ENCODE peak calls at places on chromosome 13, in four cellular contexts. I, M, E and W are unnamed samples.

GRCh38 chr13:70959376-70959775 is 851.1 kb upstream of the KLHL1 start:
- DNase-seq in I (no peak), M (no peak), E (no peak), W (no peak)

GRCh38 chr13:45479661-45480060 is 14.9 kb downstream of the COG3 start:
- DNase-seq in I (no peak), M (no peak), E (no peak), W (no peak)

GRCh38 chr13:39616087-39616694 is 13.2 kb upstream of the LHFPL6 start:
- DNase-seq in I (peak; percentile 49), M (no peak), E (peak; percentile 72), W (peak; percentile 64)

GRCh38 chr13:71856548-71856947 is 10.5 kb downstream of the DACH1 start:
- DNase-seq in I (no peak), M (no peak), E (no peak), W (no peak)

GRCh38 chr13:74024856-74025255 is 109.3 kb downstream of the KLF12 start:
- DNase-seq in I (no peak), M (no peak), E (no peak), W (no peak)

GRCh38 chr13:60509601-60510386 is 112.8 kb downstream of the TDRD3 start:
- DNase-seq in I (no peak), M (no peak), E (peak; percentile 5), W (no peak)

GRCh38 chr13:38685974-38686571 is 804 bp upstream of the FREM2 start:
- DNase-seq in I (peak; percentile 63), M (no peak), E (peak; percentile 26), W (peak; percentile 34)

GRCh38 chr13:75165543-75166230 is 316.3 kb downstream of the TBC1D4 start:
- DNase-seq in I (no peak), M (no peak), E (no peak), W (no peak)

GRCh38 chr13:107347641-107348369 is 779.9 kb upstream of the ARGLU1 start:
- DNase-seq in I (no peak), M (no peak), E (no peak), W (no peak)

GRCh38 chr13:21668665-21669599 is 1.9 kb upstream of the FGF9 start:
- DNase-seq in I (peak; percentile 51), M (peak; percentile 79), E (no peak), W (peak; percentile 23)

GRCh38 chr13:80562423-80562822 is 221.5 kb upstream of the SPRY2 start:
- DNase-seq in I (no peak), M (no peak), E (peak; percentile 5), W (no peak)

GRCh38 chr13:77040076-77040475 is 13.1 kb upstream of the FBXL3 start:
- DNase-seq in I (no peak), M (no peak), E (no peak), W (no peak)

GRCh38 chr13:32243695-32244094 is 71.5 kb downstream of the ZAR1L start:
- DNase-seq in I (no peak), M (no peak), E (no peak), W (no peak)

GRCh38 chr13:40609972-40610726 is 56.3 kb downstream of the FOXO1 start:
- DNase-seq in I (no peak), M (no peak), E (peak; percentile 79), W (no peak)

GRCh38 chr13:109700176-109700575 is 86.2 kb downstream of the IRS2 start:
- DNase-seq in I (peak; percentile 96), M (peak; percentile 86), E (peak; percentile 30), W (peak; percentile 80)

GRCh38 chr13:34357435-34358232 is 539.7 kb downstream of the RFC3 start:
- DNase-seq in I (no peak), M (no peak), E (peak; percentile 88), W (no peak)

GRCh38 chr13:25541434-25542123 is 169.8 kb downstream of the ATP8A2 start:
- DNase-seq in I (no peak), M (no peak), E (no peak), W (no peak)

GRCh38 chr13:89554801-89555200 is 1792.7 kb upstream of the MIR17HG start:
- DNase-seq in I (no peak), M (no peak), E (peak; percentile 11), W (no peak)

GRCh38 chr13:19587635-19588300 is 26.4 kb upstream of the TPTE2 start:
- DNase-seq in I (no peak), M (no peak), E (peak; percentile 80), W (no peak)

GRCh38 chr13:47661076-47661475 is 340.0 kb downstream of the SUCLA2 start:
- DNase-seq in I (no peak), M (no peak), E (peak; percentile 72), W (no peak)

GRCh38 chr13:105428816-105429215 is 1106.6 kb downstream of the EFNB2 start:
- DNase-seq in I (no peak), M (no peak), E (no peak), W (no peak)

GRCh38 chr13:65095118-65095517 is 2135.0 kb downstream of the PCDH9 start:
- DNase-seq in I (no peak), M (no peak), E (no peak), W (no peak)

GRCh38 chr13:20475927-20476691 is 49.5 kb downstream of the CRYL1 start:
- DNase-seq in I (no peak), M (no peak), E (no peak), W (no peak)

GRCh38 chr13:37540228-37540627 is 58.3 kb downstream of the POSTN start:
- DNase-seq in I (no peak), M (no peak), E (no peak), W (no peak)

GRCh38 chr13:102003848-102004570 is 397.8 kb downstream of the FGF14 start:
- DNase-seq in I (no peak), M (no peak), E (no peak), W (no peak)

GRCh38 chr13:25365720-25366235 is 6.0 kb upstream of the ATP8A2 start:
- DNase-seq in I (no peak), M (no peak), E (no peak), W (no peak)

GRCh38 chr13:45206340-45206739 is 5.5 kb upstream of the KCTD4 start:
- DNase-seq in I (no peak), M (no peak), E (peak; percentile 89), W (no peak)

GRCh38 chr13:58955546-58956385 is 1208.0 kb downstream of the DIAPH3 start:
- DNase-seq in I (no peak), M (no peak), E (no peak), W (no peak)

GRCh38 chr13:74969419-74969818 is 512.5 kb downstream of the TBC1D4 start:
- DNase-seq in I (no peak), M (no peak), E (no peak), W (no peak)

GRCh38 chr13:101415358-101416174 is 742 bp downstream of the NALCN start:
- DNase-seq in I (no peak), M (peak; percentile 66), E (no peak), W (no peak)

GRCh38 chr13:110561335-110562033 is at the start of gene RAB20:
- DNase-seq in I (peak; percentile 95), M (peak; percentile 97), E (peak; percentile 72), W (peak; percentile 73)

GRCh38 chr13:101868585-101869469 is 416.4 kb downstream of the ITGBL1 start:
- DNase-seq in I (no peak), M (no peak), E (no peak), W (no peak)

GRCh38 chr13:82749551-82749950 is 1132.7 kb downstream of the SLITRK1 start:
- DNase-seq in I (no peak), M (no peak), E (peak; percentile 6), W (no peak)

GRCh38 chr13:111873676-111874178 is 193.2 kb upstream of the SOX1 start:
- DNase-seq in I (no peak), M (no peak), E (no peak), W (no peak)

GRCh38 chr13:111872475-111873150 is 194.3 kb upstream of the SOX1 start:
- DNase-seq in I (no peak), M (no peak), E (no peak), W (no peak)

GRCh38 chr13:111875922-111876321 is 191.0 kb upstream of the SOX1 start:
- DNase-seq in I (no peak), M (no peak), E (no peak), W (no peak)

GRCh38 chr13:111876506-111876905 is 190.4 kb upstream of the SOX1 start:
- DNase-seq in I (no peak), M (no peak), E (no peak), W (no peak)

DNA sequence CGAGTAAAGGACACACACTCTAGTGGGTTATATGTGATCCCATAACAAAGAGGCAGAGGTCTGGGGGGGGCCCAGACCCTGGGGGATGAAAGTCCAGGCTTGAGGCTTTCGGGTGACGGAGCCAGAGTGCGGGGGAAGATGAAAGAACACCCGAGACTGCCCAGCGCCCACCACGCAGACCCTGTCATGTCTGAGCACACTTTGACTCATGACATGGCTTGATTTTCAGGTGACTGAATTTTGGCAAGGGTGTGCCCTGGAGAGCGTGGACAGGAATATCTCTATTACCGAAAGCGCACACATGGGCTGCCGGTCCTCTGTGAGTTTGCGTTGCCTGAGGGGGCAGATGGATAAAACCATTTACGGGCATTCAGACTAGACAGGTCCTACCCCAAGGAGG is 192.0 kb upstream of the SOX1 start:
- DNase-seq in I (no peak), M (no peak), E (no peak), W (no peak)
- TF ChIP-seq CTCF in I (no peak), M (no peak), E (no peak), W (no peak)

GRCh38 chr13:46605089-46605488 is 52.1 kb downstream of the LRCH1 start:
- DNase-seq in I (no peak), M (no peak), E (no peak), W (no peak)

GRCh38 chr13:46604226-46604968 is 51.4 kb downstream of the LRCH1 start:
- DNase-seq in I (no peak), M (no peak), E (no peak), W (no peak)

GRCh38 chr13:46602531-46602930 is 49.6 kb downstream of the LRCH1 start:
- DNase-seq in I (no peak), M (no peak), E (no peak), W (no peak)

GRCh38 chr13:46600943-46601311 is 48.0 kb downstream of the LRCH1 start:
- DNase-seq in I (no peak), M (no peak), E (no peak), W (no peak)

GRCh38 chr13:46603165-46603603 is 50.2 kb downstream of the LRCH1 start:
- DNase-seq in I (peak; percentile 47), M (no peak), E (peak; percentile 11), W (no peak)
- TF ChIP-seq CTCF in I (no peak), M (peak; percentile 19), E (peak; percentile 53), W (peak; percentile 12)

DNA sequence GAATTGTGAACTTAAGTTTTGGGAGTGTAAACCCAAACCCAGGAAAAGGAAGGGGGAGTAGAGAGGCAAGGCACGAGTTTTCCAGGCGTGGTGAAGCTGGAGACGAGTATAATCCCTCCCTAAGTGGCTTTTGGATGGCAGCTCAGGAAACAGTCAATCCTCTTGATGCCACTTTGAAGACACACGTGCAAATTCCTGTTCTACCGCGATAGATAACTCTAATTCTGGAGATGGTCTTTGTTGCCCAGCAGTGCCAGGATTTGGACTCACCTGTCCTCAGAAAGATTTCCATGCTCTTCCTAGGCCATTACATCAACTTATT is 2.0 kb downstream of the HS6ST3 start:
- DNase-seq in I (no peak), M (no peak), E (no peak), W (no peak)
- TF ChIP-seq CTCF in I (no peak), M (no peak), E (no peak), W (no peak)

GRCh38 chr13:49904729-49905456 is 31.2 kb downstream of the SPRYD7 start:
- DNase-seq in I (no peak), M (no peak), E (no peak), W (no peak)

DNA sequence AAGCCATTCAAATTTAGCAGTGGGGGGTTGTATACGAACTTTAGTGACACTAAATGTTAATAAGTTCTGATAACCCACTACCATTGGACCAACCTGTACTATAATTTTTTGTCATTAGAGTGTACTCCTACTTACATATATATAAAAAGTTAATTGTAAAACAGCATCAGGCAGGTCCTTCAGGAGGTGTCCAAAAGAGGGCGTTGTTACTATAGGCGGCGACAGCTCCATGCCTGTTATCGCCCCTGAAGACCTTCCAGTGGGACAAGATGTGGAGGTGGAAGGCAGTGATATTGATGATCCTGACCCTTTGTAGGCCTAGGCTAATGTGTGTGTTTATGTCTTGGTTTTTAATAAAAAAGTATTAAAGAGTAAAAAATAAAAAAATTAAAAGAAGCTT is 27.5 kb downstream of the SPRYD7 start:
- DNase-seq in I (no peak), M (no peak), E (no peak), W (peak; percentile 8)
- TF ChIP-seq CTCF in I (no peak), M (no peak), E (peak; percentile 15), W (no peak)